ENCODE peak calls at places on chromosomes 4 and X, in nine cellular contexts. P, T, N, F, A, K, W, V and I are unnamed samples.

GRCh38 chrX:25019707-25020390 is 4.1 kb upstream of the ARX start:
- DNase-seq in P (no peak), T (no peak), N (no peak), F (no peak), A (no peak), K (no peak), W (no peak), V (peak), I (no peak)

GRCh38 chr4:162239992-162240769 is 76.4 kb upstream of the FSTL5 start:
- DNase-seq in P (no peak), T (no peak), N (no peak), F (no peak), A (no peak), K (no peak), W (no peak), V (no peak), I (no peak)

GRCh38 chrX:123859409-123859827 is 435 bp upstream of the XIAP start:
- DNase-seq in P (peak), T (no peak), N (no peak), F (no peak), A (no peak), K (no peak), W (no peak), V (no peak), I (no peak)

GRCh38 chr4:176789955-176790354 is 2.8 kb downstream of the VEGFC start:
- DNase-seq in P (peak), T (peak), N (no peak), F (peak), A (no peak), K (no peak), W (peak), V (peak), I (no peak)

GRCh38 chrX:26192204-26192603 is at the start of gene MAGEB6:
- DNase-seq in P (no peak), T (no peak), N (no peak), F (no peak), A (peak), K (no peak), W (no peak), V (no peak), I (no peak)

GRCh38 chr4:146585761-146586333 is 52.8 kb upstream of the POU4F2 start:
- DNase-seq in P (peak), T (peak), N (no peak), F (peak), A (no peak), K (peak), W (peak), V (no peak), I (peak)

GRCh38 chrX:151680805-151681204 is 14.5 kb upstream of the PRRG3 start:
- DNase-seq in P (peak), T (peak), N (no peak), F (peak), A (peak), K (no peak), W (peak), V (peak), I (no peak)

GRCh38 chr4:7425591-7426468 is 8.9 kb downstream of the PSAPL1 start:
- DNase-seq in P (no peak), T (no peak), N (peak), F (no peak), A (peak), K (no peak), W (no peak), V (no peak), I (no peak)

GRCh38 chr4:2058264-2059033 is 678 bp upstream of the NAT8L start:
- DNase-seq in P (no peak), T (no peak), N (no peak), F (no peak), A (no peak), K (no peak), W (no peak), V (peak), I (no peak)

GRCh38 chr4:108877821-108878220 is 115.0 kb upstream of the ETNPPL start:
- DNase-seq in P (peak), T (no peak), N (no peak), F (no peak), A (no peak), K (no peak), W (no peak), V (no peak), I (no peak)

DNA sequence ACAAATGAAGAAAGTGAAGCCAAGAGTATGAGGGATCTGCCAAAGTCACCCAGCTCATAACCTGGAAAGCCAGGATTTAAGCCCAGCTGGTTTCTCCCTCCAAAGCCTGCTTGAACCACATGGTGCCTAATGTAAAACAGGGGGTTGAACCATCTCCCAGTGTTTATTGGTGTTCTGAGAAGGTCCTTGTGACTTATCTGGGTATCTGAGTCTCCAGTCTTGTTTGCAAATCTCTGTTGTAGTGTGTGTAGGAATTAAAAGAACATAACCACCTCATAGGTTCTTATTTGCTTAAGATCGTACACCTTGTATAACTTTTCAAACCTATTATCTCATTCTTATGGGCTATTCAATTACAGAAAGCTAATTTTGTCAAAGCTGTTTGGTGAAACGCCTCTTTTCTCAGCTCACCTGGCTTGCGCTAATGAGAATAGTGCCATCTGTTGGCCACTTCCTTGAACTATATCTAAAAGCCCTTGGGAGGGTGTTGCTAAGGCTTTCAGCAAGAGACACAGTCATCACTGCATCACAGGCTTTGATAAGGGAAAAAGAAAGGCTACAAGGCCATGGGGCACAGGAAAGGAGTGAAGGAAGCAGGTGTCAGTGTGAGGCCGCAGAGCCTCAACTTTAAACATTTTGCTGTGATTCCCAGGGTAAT is 34.0 kb downstream of the ETDB start:
- DNase-seq in P (peak), T (peak), N (no peak), F (peak), A (no peak), K (no peak), W (peak), V (peak), I (peak)
- TF ChIP-seq CTCF in P (peak), T (peak), N (peak), F (peak), A (peak), K (peak), W (peak), V (peak), I (peak)

GRCh38 chr4:140049024-140049923 is 104.7 kb downstream of the MAML3 start:
- DNase-seq in P (peak), T (peak), N (no peak), F (peak), A (peak), K (peak), W (peak), V (peak), I (no peak)
- TF ChIP-seq CTCF in P (peak), T (peak), N (peak), F (no peak), A (no peak), K (no peak), W (no peak), V (peak), I (peak)

GRCh38 chr4:17368408-17368807 is 143.5 kb downstream of the QDPR start:
- DNase-seq in P (peak), T (no peak), N (no peak), F (no peak), A (no peak), K (no peak), W (no peak), V (no peak), I (no peak)

GRCh38 chr4:17376205-17376604 is 135.7 kb downstream of the QDPR start:
- DNase-seq in P (no peak), T (no peak), N (no peak), F (peak), A (no peak), K (no peak), W (peak), V (no peak), I (no peak)

GRCh38 chr4:17373666-17374065 is 138.2 kb downstream of the QDPR start:
- DNase-seq in P (no peak), T (no peak), N (no peak), F (no peak), A (no peak), K (no peak), W (no peak), V (no peak), I (no peak)
- TF ChIP-seq CTCF in P (no peak), T (no peak), N (no peak), F (no peak), A (no peak), K (no peak), W (no peak), V (no peak), I (no peak)

DNA sequence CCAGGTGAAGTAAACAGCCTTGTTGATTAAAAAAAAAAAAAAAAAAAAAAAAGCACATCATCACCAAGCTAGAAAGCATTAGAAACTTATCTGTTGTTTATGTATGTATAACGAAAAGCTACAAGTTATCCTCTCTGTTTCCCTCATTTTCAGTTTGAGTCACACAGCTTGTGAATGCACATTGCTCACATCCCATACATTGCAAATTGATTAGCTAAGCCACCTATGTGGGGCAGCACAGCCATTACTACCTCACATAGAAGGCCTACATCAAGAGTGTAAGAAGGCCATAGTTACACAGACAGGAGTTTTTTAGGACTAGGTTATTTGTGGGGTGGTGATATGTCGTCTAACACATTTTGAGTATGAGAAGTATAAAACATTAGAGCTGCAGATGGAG is 431.7 kb downstream of the GABRG1 start:
- DNase-seq in P (no peak), T (no peak), N (no peak), F (no peak), A (no peak), K (no peak), W (no peak), V (no peak), I (no peak)
- TF ChIP-seq CTCF in P (no peak), T (no peak), N (no peak), F (no peak), A (no peak), K (no peak), W (no peak), V (no peak), I (no peak)